ENCODE peak calls at places on chromosomes 7 and 10, in four cellular contexts. One of them, this sample, is unnamed.

GRCh38 chr10:121237718-121238117 is 360.5 kb downstream of the FGFR2 start:
- DNase-seq in tibial artery: no peak
- DNase-seq in hepatocyte: no peak
- DNase-seq in stomach: no peak
- DNase-seq in this sample: no peak

GRCh38 chr7:104931181-104931781 is 82.7 kb upstream of the KMT2E start:
- DNase-seq in tibial artery: no peak
- DNase-seq in hepatocyte: no peak
- DNase-seq in stomach: peak
- DNase-seq in this sample: peak

GRCh38 chr7:108235451-108236061 is 105.4 kb upstream of the LAMB4 start:
- DNase-seq in tibial artery: no peak
- DNase-seq in hepatocyte: peak
- DNase-seq in stomach: no peak
- DNase-seq in this sample: peak

GRCh38 chr10:122293156-122293978 is 22.3 kb downstream of the BTBD16 start:
- DNase-seq in tibial artery: no peak
- DNase-seq in hepatocyte: no peak
- DNase-seq in stomach: no peak
- DNase-seq in this sample: no peak

GRCh38 chr7:70829221-70830059 is 302.5 kb upstream of the GALNT17 start:
- DNase-seq in tibial artery: peak
- DNase-seq in hepatocyte: peak
- DNase-seq in stomach: peak
- DNase-seq in this sample: peak

GRCh38 chr10:77984986-77985385 is 44.3 kb downstream of the POLR3A start:
- DNase-seq in tibial artery: no peak
- DNase-seq in hepatocyte: no peak
- DNase-seq in stomach: no peak
- DNase-seq in this sample: no peak

GRCh38 chr7:120091807-120092206 is 181.2 kb upstream of the KCND2 start:
- DNase-seq in tibial artery: no peak
- DNase-seq in hepatocyte: peak
- DNase-seq in stomach: no peak
- DNase-seq in this sample: no peak

GRCh38 chr7:749121-749520 is 22.0 kb upstream of the PRKAR1B start:
- DNase-seq in tibial artery: no peak
- DNase-seq in hepatocyte: no peak
- DNase-seq in stomach: peak
- DNase-seq in this sample: no peak

GRCh38 chr10:16957038-16957437 is 139.8 kb upstream of the RSU1 start:
- DNase-seq in tibial artery: no peak
- DNase-seq in hepatocyte: no peak
- DNase-seq in stomach: no peak
- DNase-seq in this sample: no peak

GRCh38 chr7:128076831-128077271 is 45.6 kb upstream of the LRRC4 start:
- DNase-seq in tibial artery: no peak
- DNase-seq in hepatocyte: peak
- DNase-seq in stomach: peak
- DNase-seq in this sample: no peak

GRCh38 chr10:119025336-119025735 is 4.2 kb upstream of the NANOS1 start:
- DNase-seq in tibial artery: peak
- DNase-seq in hepatocyte: peak
- DNase-seq in stomach: peak
- DNase-seq in this sample: no peak

GRCh38 chr7:26863504-26864308 is 684 bp downstream of the SKAP2 start:
- DNase-seq in tibial artery: no peak
- DNase-seq in hepatocyte: no peak
- DNase-seq in stomach: no peak
- DNase-seq in this sample: no peak

GRCh38 chr10:43217563-43218205 is 49.2 kb downstream of the RASGEF1A start:
- DNase-seq in tibial artery: no peak
- DNase-seq in hepatocyte: no peak
- DNase-seq in stomach: no peak
- DNase-seq in this sample: no peak

GRCh38 chr7:112511451-112512220 is 30.8 kb downstream of the LSMEM1 start:
- DNase-seq in tibial artery: no peak
- DNase-seq in hepatocyte: no peak
- DNase-seq in stomach: no peak
- DNase-seq in this sample: peak

GRCh38 chr7:1444925-1445322 is 14.3 kb downstream of the MICALL2 start:
- DNase-seq in tibial artery: no peak
- DNase-seq in hepatocyte: no peak
- DNase-seq in stomach: no peak
- DNase-seq in this sample: no peak

GRCh38 chr7:93461350-93461749 is 113.2 kb downstream of the CALCR start:
- DNase-seq in tibial artery: no peak
- DNase-seq in hepatocyte: no peak
- DNase-seq in stomach: no peak
- DNase-seq in this sample: no peak

GRCh38 chr7:66927348-66927948 is 6.4 kb downstream of the TMEM248 start:
- DNase-seq in tibial artery: no peak
- DNase-seq in hepatocyte: no peak
- DNase-seq in stomach: no peak
- DNase-seq in this sample: no peak

GRCh38 chr10:81548160-81548559 is 326.8 kb upstream of the NRG3 start:
- DNase-seq in tibial artery: no peak
- DNase-seq in hepatocyte: no peak
- DNase-seq in stomach: no peak
- DNase-seq in this sample: peak

GRCh38 chr10:50431791-50432190 is 180.5 kb upstream of the ASAH2 start:
- DNase-seq in tibial artery: no peak
- DNase-seq in hepatocyte: no peak
- DNase-seq in stomach: no peak
- DNase-seq in this sample: no peak

GRCh38 chr7:31049001-31049765 is 2.9 kb upstream of the ADCYAP1R1 start:
- DNase-seq in tibial artery: no peak
- DNase-seq in hepatocyte: no peak
- DNase-seq in stomach: no peak
- DNase-seq in this sample: no peak

GRCh38 chr7:44282601-44283171 is 42.7 kb downstream of the CAMK2B start:
- DNase-seq in tibial artery: peak
- DNase-seq in hepatocyte: no peak
- DNase-seq in stomach: no peak
- DNase-seq in this sample: peak

GRCh38 chr10:29925771-29926345 is 133.5 kb downstream of the JCAD start:
- DNase-seq in tibial artery: no peak
- DNase-seq in hepatocyte: no peak
- DNase-seq in stomach: no peak
- DNase-seq in this sample: no peak

GRCh38 chr10:85967594-85967993 is 399.0 kb downstream of the GRID1 start:
- DNase-seq in tibial artery: no peak
- DNase-seq in hepatocyte: no peak
- DNase-seq in stomach: no peak
- DNase-seq in this sample: no peak

GRCh38 chr10:132743925-132744490 is 41.9 kb downstream of the NKX6-2 start:
- DNase-seq in tibial artery: no peak
- DNase-seq in hepatocyte: no peak
- DNase-seq in stomach: no peak
- DNase-seq in this sample: no peak

GRCh38 chr7:1611708-1612241 is 41.9 kb upstream of the PSMG3 start:
- DNase-seq in tibial artery: no peak
- DNase-seq in hepatocyte: peak
- DNase-seq in stomach: no peak
- DNase-seq in this sample: no peak

GRCh38 chr10:114758331-114758730 is 63.2 kb upstream of the FHIP2A start:
- DNase-seq in tibial artery: no peak
- DNase-seq in hepatocyte: no peak
- DNase-seq in stomach: no peak
- DNase-seq in this sample: no peak

GRCh38 chr10:127569210-127569609 is 20.1 kb downstream of the NPS start:
- DNase-seq in tibial artery: no peak
- DNase-seq in hepatocyte: no peak
- DNase-seq in stomach: no peak
- DNase-seq in this sample: no peak

GRCh38 chr7:102450242-102450641 is 14.4 kb downstream of the ALKBH4 start:
- DNase-seq in tibial artery: no peak
- DNase-seq in hepatocyte: no peak
- DNase-seq in stomach: no peak
- DNase-seq in this sample: peak

GRCh38 chr7:129266181-129266580 is 41.4 kb downstream of the AHCYL2 start:
- DNase-seq in tibial artery: no peak
- DNase-seq in hepatocyte: no peak
- DNase-seq in stomach: no peak
- DNase-seq in this sample: no peak

GRCh38 chr10:52316005-52316404 is 1.9 kb downstream of the DKK1 start:
- DNase-seq in tibial artery: no peak
- DNase-seq in hepatocyte: no peak
- DNase-seq in stomach: no peak
- DNase-seq in this sample: no peak

GRCh38 chr7:93021748-93022147 is 96.0 kb downstream of the SAMD9 start:
- DNase-seq in tibial artery: no peak
- DNase-seq in hepatocyte: no peak
- DNase-seq in stomach: no peak
- DNase-seq in this sample: no peak

GRCh38 chr10:8159628-8160165 is 105.2 kb downstream of the GATA3 start:
- DNase-seq in tibial artery: no peak
- DNase-seq in hepatocyte: no peak
- DNase-seq in stomach: no peak
- DNase-seq in this sample: no peak

GRCh38 chr7:46032936-46033335 is 111.9 kb upstream of the IGFBP3 start:
- DNase-seq in tibial artery: no peak
- DNase-seq in hepatocyte: no peak
- DNase-seq in stomach: no peak
- DNase-seq in this sample: no peak

GRCh38 chr10:79242620-79243152 is 104.6 kb upstream of the PPIF start:
- DNase-seq in tibial artery: peak
- DNase-seq in hepatocyte: peak
- DNase-seq in stomach: peak
- DNase-seq in this sample: peak

GRCh38 chr10:73744690-73744994 is 470 bp downstream of the SEC24C start:
- DNase-seq in tibial artery: peak
- DNase-seq in hepatocyte: peak
- DNase-seq in stomach: peak
- DNase-seq in this sample: no peak

GRCh38 chr10:42776681-42777080 is 5.9 kb upstream of the BMS1 start:
- DNase-seq in tibial artery: no peak
- DNase-seq in hepatocyte: no peak
- DNase-seq in stomach: no peak
- DNase-seq in this sample: no peak

GRCh38 chr10:109889867-109890266 is 33.4 kb downstream of the XPNPEP1 start:
- DNase-seq in tibial artery: no peak
- DNase-seq in hepatocyte: no peak
- DNase-seq in stomach: no peak
- DNase-seq in this sample: no peak

DNA sequence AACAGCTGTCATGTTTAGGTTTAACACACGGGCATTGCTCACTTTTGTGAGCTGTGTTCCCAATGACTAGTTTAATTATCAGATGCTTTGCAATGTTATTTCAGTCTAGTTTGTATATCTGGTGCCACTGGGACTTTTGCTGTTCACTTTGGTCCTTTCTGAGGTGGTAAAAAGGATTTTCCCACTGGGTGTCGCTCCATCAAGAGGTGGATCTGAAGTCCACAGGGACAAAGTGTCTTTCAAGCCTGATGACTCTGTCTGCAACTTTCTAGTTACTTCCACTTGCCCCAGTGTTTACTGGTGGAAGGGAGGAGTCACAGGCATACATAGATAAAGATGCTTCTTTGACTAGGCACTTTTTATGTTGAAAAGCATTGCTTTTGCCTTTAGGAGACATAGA is 242.2 kb downstream of the HGF start:
- DNase-seq in tibial artery: no peak
- DNase-seq in hepatocyte: no peak
- DNase-seq in stomach: no peak
- DNase-seq in this sample: no peak
- TF ChIP-seq CTCF in tibial artery: no peak
- TF ChIP-seq CTCF in hepatocyte: no peak
- TF ChIP-seq CTCF in stomach: no peak
- TF ChIP-seq CTCF in this sample: peak

DNA sequence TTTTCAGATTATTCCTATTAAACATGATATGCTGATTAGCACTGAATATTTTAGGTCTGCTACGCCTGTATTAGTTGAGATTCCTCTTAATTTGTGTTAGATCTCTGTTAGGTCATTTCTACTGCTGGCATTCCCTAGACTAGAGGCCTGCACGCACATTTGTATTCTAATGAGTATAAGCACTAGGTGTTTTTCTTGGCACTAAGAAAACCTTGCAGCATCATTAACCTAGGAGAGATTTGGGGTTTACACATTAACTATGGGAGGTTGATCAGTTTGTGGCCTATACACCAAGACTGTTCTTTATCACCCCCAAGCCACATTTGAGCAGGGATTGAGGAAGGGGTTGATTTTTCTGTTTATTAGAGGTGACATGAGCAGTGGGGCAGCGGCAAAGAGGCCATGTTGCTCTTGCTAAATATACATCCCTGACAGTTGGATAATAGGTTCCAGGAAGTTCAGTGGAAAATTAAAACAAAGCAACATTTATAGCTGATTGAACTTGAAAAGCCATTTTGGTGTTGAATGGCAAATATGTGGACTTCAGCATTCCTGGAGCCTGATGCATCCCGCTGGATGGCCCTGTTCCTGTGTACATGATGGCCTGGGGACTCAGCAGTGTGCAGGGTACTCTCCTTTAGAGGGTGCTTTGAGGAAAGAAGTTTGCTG is 65.2 kb downstream of the GBF1 start:
- DNase-seq in tibial artery: no peak
- DNase-seq in hepatocyte: peak
- DNase-seq in stomach: no peak
- DNase-seq in this sample: no peak
- H3K27ac ChIP-seq in tibial artery: no peak
- H3K27ac ChIP-seq in hepatocyte: peak
- H3K27ac ChIP-seq in stomach: peak
- H3K27ac ChIP-seq in this sample: no peak

GRCh38 chr10:2130906-2131305 is 393.6 kb upstream of the ADARB2 start:
- DNase-seq in tibial artery: no peak
- DNase-seq in hepatocyte: no peak
- DNase-seq in stomach: no peak
- DNase-seq in this sample: no peak
- TF ChIP-seq CTCF in tibial artery: no peak
- TF ChIP-seq CTCF in hepatocyte: no peak
- TF ChIP-seq CTCF in stomach: no peak
- TF ChIP-seq CTCF in this sample: peak

GRCh38 chr7:38903057-38903456 is 5.9 kb downstream of the VPS41 start:
- DNase-seq in tibial artery: no peak
- DNase-seq in hepatocyte: no peak
- DNase-seq in stomach: no peak
- DNase-seq in this sample: peak

GRCh38 chr7:38905026-38905759 is 3.8 kb downstream of the VPS41 start:
- DNase-seq in tibial artery: no peak
- DNase-seq in hepatocyte: no peak
- DNase-seq in stomach: no peak
- DNase-seq in this sample: no peak

GRCh38 chr7:38907066-38907465 is 1.9 kb downstream of the VPS41 start:
- DNase-seq in tibial artery: no peak
- DNase-seq in hepatocyte: no peak
- DNase-seq in stomach: no peak
- DNase-seq in this sample: no peak

GRCh38 chr7:38909870-38910269 is 879 bp upstream of the VPS41 start:
- DNase-seq in tibial artery: no peak
- DNase-seq in hepatocyte: no peak
- DNase-seq in stomach: no peak
- DNase-seq in this sample: no peak

GRCh38 chr7:38908759-38909335 is at the start of gene VPS41:
- DNase-seq in tibial artery: peak
- DNase-seq in hepatocyte: peak
- DNase-seq in stomach: peak
- DNase-seq in this sample: peak
- H3K27ac ChIP-seq in tibial artery: peak
- H3K27ac ChIP-seq in hepatocyte: peak
- H3K27ac ChIP-seq in stomach: peak
- H3K27ac ChIP-seq in this sample: no peak